ENCODE peak calls at places on chromosomes 1 and 21, in seven cellular contexts. G is upper lobe of right lung; X is NCI-H2081 treated with DMSO at 0.1 percent for 48 hours; V is CD8-positive, alpha-beta memory T cell; P is foreskin fibroblast; C is globus pallidus; L is CD4-positive, alpha-beta memory T cell. Y is an unnamed sample.

GRCh38 chr1:3113741-3114056 is 44.7 kb downstream of the PRDM16 start:
- DNase-seq in P (no peak), V (no peak), C (no peak), G (no peak), L (no peak), X (no peak), Y (no peak)

GRCh38 chr1:42784946-42785693 is at the start of gene TMEM269:
- DNase-seq in P (peak; percentile 47), X (no peak), V (peak; percentile 26), C (no peak), G (no peak), L (peak; percentile 66), Y (no peak)

GRCh38 chr1:1763657-1764621 is 14.3 kb downstream of the NADK start:
- DNase-seq in P (peak; percentile 89), X (no peak), G (peak; percentile 95), L (no peak), V (no peak), C (peak; percentile 72), Y (no peak)

GRCh38 chr1:3207217-3207848 is 138.3 kb downstream of the PRDM16 start:
- DNase-seq in C (no peak), V (no peak), X (no peak), L (no peak), G (no peak), P (no peak), Y (no peak)

GRCh38 chr1:242243472-242243871 is 244.6 kb upstream of the MAP1LC3C start:
- DNase-seq in C (peak; percentile 52), L (no peak), G (no peak), X (no peak), V (no peak), P (peak; percentile 2), Y (no peak)

GRCh38 chr21:45003331-45004058 is 63.7 kb downstream of the SLX9 start:
- DNase-seq in X (no peak), L (no peak), C (peak; percentile 22), V (no peak), P (no peak), G (peak; percentile 59), Y (no peak)

GRCh38 chr1:94974824-94975223 is 47.9 kb upstream of the CNN3 start:
- DNase-seq in V (no peak), L (no peak), C (no peak), X (no peak), P (peak; percentile 91), G (no peak), Y (no peak)

GRCh38 chr21:34077888-34078287 is 4.5 kb downstream of the MRPS6 start:
- DNase-seq in V (no peak), X (no peak), P (no peak), C (no peak), G (no peak), L (no peak), Y (no peak)

GRCh38 chr1:55472784-55473183 is 257.6 kb upstream of the USP24 start:
- DNase-seq in C (no peak), G (no peak), L (no peak), X (no peak), V (no peak), P (peak; percentile 54), Y (no peak)

GRCh38 chr1:229947968-229948367 is 119.1 kb upstream of the GALNT2 start:
- DNase-seq in C (no peak), V (no peak), L (no peak), G (no peak), X (no peak), P (no peak), Y (no peak)

GRCh38 chr1:116501041-116501869 is 69.6 kb downstream of the CD58 start:
- DNase-seq in L (no peak), C (no peak), P (peak; percentile 41), G (no peak), X (no peak), V (no peak), Y (no peak)

GRCh38 chr1:61518670-61519400 is 206.1 kb downstream of the TM2D1 start:
- DNase-seq in L (no peak), V (no peak), C (no peak), P (peak; percentile 41), X (no peak), G (no peak), Y (no peak)

GRCh38 chr1:48493970-48494769 is 22.2 kb upstream of the SPATA6 start:
- DNase-seq in L (no peak), X (no peak), C (peak; percentile 93), V (no peak), G (no peak), P (peak; percentile 95), Y (no peak)

GRCh38 chr1:162212713-162213112 is 143.2 kb downstream of the NOS1AP start:
- DNase-seq in P (no peak), V (no peak), G (no peak), L (no peak), C (no peak), X (no peak), Y (no peak)

GRCh38 chr21:32772281-32773047 is 909 bp upstream of the PAXBP1 start:
- DNase-seq in V (no peak), P (peak; percentile 36), G (no peak), X (no peak), L (peak; percentile 82), C (no peak), Y (no peak)

GRCh38 chr1:201756411-201756810 is 72.5 kb upstream of the IPO9 start:
- DNase-seq in G (no peak), L (no peak), X (no peak), P (peak; percentile 76), C (no peak), V (no peak), Y (no peak)

GRCh38 chr1:51322417-51323101 is 7.8 kb downstream of the TTC39A start:
- DNase-seq in G (no peak), V (no peak), C (no peak), L (no peak), X (no peak), P (no peak), Y (no peak)